ENCODE peak calls at places on chromosome X, in six cellular contexts. E, S, K, F, R and D are unnamed samples.

GRCh38 chrX:140439455-140439854 is 65.4 kb downstream of the SOX3 start:
- DNase-seq in E (no peak), S (no peak), K (no peak), F (no peak), R (no peak), D (no peak)

GRCh38 chrX:18574591-18574990 is 97.3 kb downstream of the RS1 start:
- DNase-seq in E (peak), S (no peak), K (no peak), F (peak), R (no peak), D (no peak)

GRCh38 chrX:22652596-22652995 is 347.2 kb upstream of the DDX53 start:
- DNase-seq in E (no peak), S (no peak), K (no peak), F (peak), R (peak), D (peak)

GRCh38 chrX:128436397-128437103 is 384.3 kb upstream of the ACTRT1 start:
- DNase-seq in E (no peak), S (no peak), K (no peak), F (peak), R (no peak), D (no peak)

GRCh38 chrX:54413753-54414152 is 26.5 kb upstream of the TSR2 start:
- DNase-seq in E (no peak), S (peak), K (no peak), F (peak), R (no peak), D (peak)

GRCh38 chrX:150507251-150507856 is 61.1 kb upstream of the MTM1 start:
- DNase-seq in E (no peak), S (no peak), K (no peak), F (no peak), R (no peak), D (no peak)

GRCh38 chrX:74293343-74293946 is 10.5 kb upstream of the ZCCHC13 start:
- DNase-seq in E (no peak), S (peak), K (peak), F (peak), R (peak), D (peak)

GRCh38 chrX:101078716-101079115 is at the start of gene TMEM35A:
- DNase-seq in E (no peak), S (no peak), K (no peak), F (peak), R (no peak), D (no peak)

GRCh38 chrX:102129473-102129872 is 4.0 kb downstream of the TCEAL2 start:
- DNase-seq in E (peak), S (no peak), K (no peak), F (peak), R (peak), D (peak)

GRCh38 chrX:29043751-29044150 is 456.5 kb downstream of the IL1RAPL1 start:
- DNase-seq in E (no peak), S (no peak), K (no peak), F (no peak), R (no peak), D (no peak)

GRCh38 chrX:51334276-51334675 is 1.7 kb downstream of the NUDT10 start:
- DNase-seq in E (no peak), S (no peak), K (no peak), F (no peak), R (no peak), D (no peak)

GRCh38 chrX:13053171-13053570 is 8.8 kb upstream of the FAM9C start:
- DNase-seq in E (no peak), S (no peak), K (no peak), F (no peak), R (no peak), D (no peak)

GRCh38 chrX:105820247-105820646 is 2.1 kb upstream of the NRK start:
- DNase-seq in E (no peak), S (no peak), K (no peak), F (no peak), R (no peak), D (no peak)

GRCh38 chrX:9324676-9325075 is 140.2 kb upstream of the TBL1X start:
- DNase-seq in E (no peak), S (no peak), K (no peak), F (no peak), R (peak), D (no peak)

GRCh38 chrX:152865232-152865920 is 32.5 kb upstream of the ZNF185 start:
- DNase-seq in E (no peak), S (no peak), K (no peak), F (no peak), R (no peak), D (no peak)